ENCODE peak calls at places on chromosomes 11 and 22, in ten cellular contexts. K, G, I, A, T, S, D, J, X and P are unnamed samples.

GRCh38 chr22:45688606-45689080 is 17.0 kb downstream of the ATXN10 start:
- DNase-seq in D (no peak), X (no peak), G (peak; percentile 92), T (no peak), A (no peak), I (no peak), S (peak; percentile 93), K (no peak), J (no peak), P (no peak)

GRCh38 chr11:66889974-66890373 is 33.1 kb downstream of the LRFN4 start:
- DNase-seq in G (no peak), K (no peak), A (no peak), T (no peak), S (no peak), D (no peak), J (no peak), X (no peak), I (peak; percentile 84), P (no peak)

GRCh38 chr11:134758342-134758931 is 346.4 kb upstream of the B3GAT1 start:
- DNase-seq in J (no peak), G (no peak), T (no peak), D (no peak), X (no peak), A (no peak), S (no peak), K (no peak), I (no peak), P (no peak)

GRCh38 chr11:126189109-126189929 is 22.1 kb downstream of the RPUSD4 start:
- DNase-seq in K (no peak), T (no peak), D (no peak), S (no peak), A (no peak), J (no peak), G (no peak), X (no peak), I (no peak), P (no peak)

GRCh38 chr11:134486106-134486505 is 74.1 kb upstream of the B3GAT1 start:
- DNase-seq in X (no peak), G (no peak), S (no peak), K (no peak), D (no peak), A (no peak), T (no peak), I (no peak), J (no peak), P (no peak)

GRCh38 chr11:128285313-128285712 is 302.0 kb downstream of the ETS1 start:
- DNase-seq in I (no peak), J (no peak), K (no peak), G (no peak), T (no peak), A (no peak), X (no peak), D (no peak), S (no peak), P (no peak)

GRCh38 chr22:41469218-41469851 is 418 bp downstream of the ACO2 start:
- DNase-seq in K (no peak), S (no peak), A (no peak), D (no peak), G (no peak), J (no peak), X (no peak), T (no peak), I (peak; percentile 55), P (no peak)

GRCh38 chr22:36913431-36914382 is at the start of gene CSF2RB:
- DNase-seq in X (no peak), T (no peak), A (peak; percentile 53), K (peak; percentile 48), I (no peak), J (no peak), D (no peak), G (no peak), S (no peak), P (no peak)

GRCh38 chr22:46145896-46146295 is 4.4 kb upstream of the PPARA start:
- DNase-seq in D (no peak), J (no peak), K (no peak), S (no peak), A (no peak), T (no peak), G (no peak), I (no peak), X (peak; percentile 35), P (no peak)

GRCh38 chr22:39690901-39691620 is 120.5 kb downstream of the CACNA1I start:
- DNase-seq in A (no peak), X (no peak), S (no peak), D (no peak), K (no peak), T (no peak), G (no peak), J (no peak), I (peak; percentile 89), P (peak; percentile 73)

GRCh38 chr11:532512-533048 is 2.8 kb downstream of the HRAS start:
- DNase-seq in T (no peak), S (no peak), I (no peak), X (no peak), G (no peak), D (no peak), J (no peak), A (no peak), K (no peak), P (no peak)

GRCh38 chr11:76577199-76577920 is 93.2 kb downstream of the LRRC32 start:
- DNase-seq in J (no peak), S (peak; percentile 98), I (no peak), K (peak; percentile 85), D (no peak), G (peak; percentile 73), X (no peak), A (peak; percentile 72), T (no peak), P (no peak)

GRCh38 chr22:35378547-35379078 is 2.3 kb upstream of the HMOX1 start:
- DNase-seq in S (no peak), T (no peak), A (no peak), G (no peak), I (no peak), J (no peak), X (no peak), D (no peak), K (no peak), P (no peak)

GRCh38 chr11:46121328-46121723 is at the start of gene PHF21A:
- DNase-seq in K (peak; percentile 93), T (peak; percentile 84), S (peak; percentile 92), X (peak; percentile 93), J (peak; percentile 89), G (peak; percentile 97), I (peak; percentile 96), D (peak; percentile 88), A (peak; percentile 92), P (peak; percentile 81)

GRCh38 chr11:129960216-129961214 is 42.1 kb downstream of the PRDM10 start:
- DNase-seq in D (no peak), T (no peak), A (no peak), K (no peak), J (no peak), X (no peak), I (no peak), S (peak; percentile 87), G (peak; percentile 72), P (no peak)

GRCh38 chr11:66478823-66479740 is 1.2 kb upstream of the DPP3 start:
- DNase-seq in A (peak; percentile 64), D (no peak), I (peak; percentile 60), X (peak; percentile 34), J (peak; percentile 8), S (peak; percentile 34), T (no peak), K (peak; percentile 36), G (peak; percentile 44), P (no peak)